ENCODE peak calls at places on chromosomes 3 and 15, in seven cellular contexts. One of them, this sample, is unnamed.

GRCh38 chr15:51844747-51845426 is 15.4 kb downstream of the TMOD3 start:
- DNase-seq in NAMALWA: no peak
- DNase-seq in RCC 7860: no peak
- DNase-seq in activated CD8-positive, alpha-beta memory T cell treated with anti-CD3 and anti-CD28 coated beads, Interleukin-2, amount 10 ng/mL, durations not matched to agents 7 days and 5 days: no peak
- DNase-seq in Right ventricle myocardium superior: no peak
- DNase-seq in left kidney: no peak
- DNase-seq in globus pallidus: no peak
- DNase-seq in this sample: no peak

GRCh38 chr15:76340198-76340801 is 3.7 kb downstream of the ISL2 start:
- DNase-seq in NAMALWA: no peak
- DNase-seq in RCC 7860: no peak
- DNase-seq in activated CD8-positive, alpha-beta memory T cell treated with anti-CD3 and anti-CD28 coated beads, Interleukin-2, amount 10 ng/mL, durations not matched to agents 7 days and 5 days: no peak
- DNase-seq in Right ventricle myocardium superior: peak
- DNase-seq in left kidney: peak
- DNase-seq in globus pallidus: no peak
- DNase-seq in this sample: no peak

GRCh38 chr3:121871434-121871833 is 22.8 kb upstream of the SLC15A2 start:
- DNase-seq in NAMALWA: peak
- DNase-seq in RCC 7860: no peak
- DNase-seq in activated CD8-positive, alpha-beta memory T cell treated with anti-CD3 and anti-CD28 coated beads, Interleukin-2, amount 10 ng/mL, durations not matched to agents 7 days and 5 days: no peak
- DNase-seq in Right ventricle myocardium superior: no peak
- DNase-seq in left kidney: no peak
- DNase-seq in globus pallidus: no peak
- DNase-seq in this sample: no peak

GRCh38 chr3:143571548-143571947 is 276.7 kb downstream of the SLC9A9 start:
- DNase-seq in NAMALWA: no peak
- DNase-seq in RCC 7860: no peak
- DNase-seq in activated CD8-positive, alpha-beta memory T cell treated with anti-CD3 and anti-CD28 coated beads, Interleukin-2, amount 10 ng/mL, durations not matched to agents 7 days and 5 days: no peak
- DNase-seq in Right ventricle myocardium superior: no peak
- DNase-seq in left kidney: no peak
- DNase-seq in globus pallidus: no peak
- DNase-seq in this sample: no peak

GRCh38 chr3:48565591-48566400 is 2.2 kb upstream of the UCN2 start:
- DNase-seq in NAMALWA: no peak
- DNase-seq in RCC 7860: peak
- DNase-seq in activated CD8-positive, alpha-beta memory T cell treated with anti-CD3 and anti-CD28 coated beads, Interleukin-2, amount 10 ng/mL, durations not matched to agents 7 days and 5 days: peak
- DNase-seq in Right ventricle myocardium superior: no peak
- DNase-seq in left kidney: no peak
- DNase-seq in globus pallidus: no peak
- DNase-seq in this sample: peak

GRCh38 chr3:142618917-142619401 is 22.8 kb downstream of the PLS1 start:
- DNase-seq in NAMALWA: no peak
- DNase-seq in RCC 7860: peak
- DNase-seq in activated CD8-positive, alpha-beta memory T cell treated with anti-CD3 and anti-CD28 coated beads, Interleukin-2, amount 10 ng/mL, durations not matched to agents 7 days and 5 days: no peak
- DNase-seq in Right ventricle myocardium superior: no peak
- DNase-seq in left kidney: no peak
- DNase-seq in globus pallidus: no peak
- DNase-seq in this sample: peak

GRCh38 chr3:46926871-46927717 is 49.5 kb downstream of the CCDC12 start:
- DNase-seq in NAMALWA: peak
- DNase-seq in RCC 7860: no peak
- DNase-seq in activated CD8-positive, alpha-beta memory T cell treated with anti-CD3 and anti-CD28 coated beads, Interleukin-2, amount 10 ng/mL, durations not matched to agents 7 days and 5 days: peak
- DNase-seq in Right ventricle myocardium superior: no peak
- DNase-seq in left kidney: no peak
- DNase-seq in globus pallidus: peak
- DNase-seq in this sample: no peak

GRCh38 chr3:162073422-162073821 is 576.8 kb downstream of the OTOL1 start:
- DNase-seq in NAMALWA: no peak
- DNase-seq in RCC 7860: no peak
- DNase-seq in activated CD8-positive, alpha-beta memory T cell treated with anti-CD3 and anti-CD28 coated beads, Interleukin-2, amount 10 ng/mL, durations not matched to agents 7 days and 5 days: no peak
- DNase-seq in Right ventricle myocardium superior: no peak
- DNase-seq in left kidney: no peak
- DNase-seq in globus pallidus: no peak
- DNase-seq in this sample: no peak

GRCh38 chr15:62241135-62241770 is 76.2 kb upstream of the C2CD4B start:
- DNase-seq in NAMALWA: peak
- DNase-seq in RCC 7860: peak
- DNase-seq in activated CD8-positive, alpha-beta memory T cell treated with anti-CD3 and anti-CD28 coated beads, Interleukin-2, amount 10 ng/mL, durations not matched to agents 7 days and 5 days: no peak
- DNase-seq in Right ventricle myocardium superior: no peak
- DNase-seq in left kidney: peak
- DNase-seq in globus pallidus: no peak
- DNase-seq in this sample: peak

GRCh38 chr3:61872077-61872706 is 310.8 kb downstream of the PTPRG start:
- DNase-seq in NAMALWA: no peak
- DNase-seq in RCC 7860: no peak
- DNase-seq in activated CD8-positive, alpha-beta memory T cell treated with anti-CD3 and anti-CD28 coated beads, Interleukin-2, amount 10 ng/mL, durations not matched to agents 7 days and 5 days: no peak
- DNase-seq in Right ventricle myocardium superior: no peak
- DNase-seq in left kidney: no peak
- DNase-seq in globus pallidus: no peak
- DNase-seq in this sample: no peak

GRCh38 chr3:48636149-48636548 is 888 bp upstream of the SLC26A6 start:
- DNase-seq in NAMALWA: no peak
- DNase-seq in RCC 7860: no peak
- DNase-seq in activated CD8-positive, alpha-beta memory T cell treated with anti-CD3 and anti-CD28 coated beads, Interleukin-2, amount 10 ng/mL, durations not matched to agents 7 days and 5 days: no peak
- DNase-seq in Right ventricle myocardium superior: no peak
- DNase-seq in left kidney: peak
- DNase-seq in globus pallidus: no peak
- DNase-seq in this sample: no peak

GRCh38 chr3:113844622-113845222 is 6.1 kb downstream of the GRAMD1C start:
- DNase-seq in NAMALWA: peak
- DNase-seq in RCC 7860: peak
- DNase-seq in activated CD8-positive, alpha-beta memory T cell treated with anti-CD3 and anti-CD28 coated beads, Interleukin-2, amount 10 ng/mL, durations not matched to agents 7 days and 5 days: no peak
- DNase-seq in Right ventricle myocardium superior: no peak
- DNase-seq in left kidney: peak
- DNase-seq in globus pallidus: peak
- DNase-seq in this sample: peak

GRCh38 chr15:62483817-62484216 is 318.7 kb upstream of the C2CD4B start:
- DNase-seq in NAMALWA: no peak
- DNase-seq in RCC 7860: no peak
- DNase-seq in activated CD8-positive, alpha-beta memory T cell treated with anti-CD3 and anti-CD28 coated beads, Interleukin-2, amount 10 ng/mL, durations not matched to agents 7 days and 5 days: no peak
- DNase-seq in Right ventricle myocardium superior: peak
- DNase-seq in left kidney: no peak
- DNase-seq in globus pallidus: no peak
- DNase-seq in this sample: peak

GRCh38 chr3:129526121-129526900 is 2.1 kb upstream of the RHO start:
- DNase-seq in NAMALWA: peak
- DNase-seq in RCC 7860: no peak
- DNase-seq in activated CD8-positive, alpha-beta memory T cell treated with anti-CD3 and anti-CD28 coated beads, Interleukin-2, amount 10 ng/mL, durations not matched to agents 7 days and 5 days: no peak
- DNase-seq in Right ventricle myocardium superior: no peak
- DNase-seq in left kidney: peak
- DNase-seq in globus pallidus: peak
- DNase-seq in this sample: no peak

GRCh38 chr15:100897873-100898490 is 18.4 kb downstream of the ALDH1A3 start:
- DNase-seq in NAMALWA: no peak
- DNase-seq in RCC 7860: no peak
- DNase-seq in activated CD8-positive, alpha-beta memory T cell treated with anti-CD3 and anti-CD28 coated beads, Interleukin-2, amount 10 ng/mL, durations not matched to agents 7 days and 5 days: no peak
- DNase-seq in Right ventricle myocardium superior: no peak
- DNase-seq in left kidney: no peak
- DNase-seq in globus pallidus: no peak
- DNase-seq in this sample: no peak

GRCh38 chr15:88932271-88932874 is 19.2 kb upstream of the MFGE8 start:
- DNase-seq in NAMALWA: no peak
- DNase-seq in RCC 7860: no peak
- DNase-seq in activated CD8-positive, alpha-beta memory T cell treated with anti-CD3 and anti-CD28 coated beads, Interleukin-2, amount 10 ng/mL, durations not matched to agents 7 days and 5 days: no peak
- DNase-seq in Right ventricle myocardium superior: peak
- DNase-seq in left kidney: peak
- DNase-seq in globus pallidus: peak
- DNase-seq in this sample: no peak

GRCh38 chr15:39918688-39919385 is 1.2 kb downstream of the GPR176 start:
- DNase-seq in NAMALWA: no peak
- DNase-seq in RCC 7860: peak
- DNase-seq in activated CD8-positive, alpha-beta memory T cell treated with anti-CD3 and anti-CD28 coated beads, Interleukin-2, amount 10 ng/mL, durations not matched to agents 7 days and 5 days: no peak
- DNase-seq in Right ventricle myocardium superior: no peak
- DNase-seq in left kidney: peak
- DNase-seq in globus pallidus: no peak
- DNase-seq in this sample: peak

GRCh38 chr3:107198522-107199271 is 178.5 kb upstream of the CCDC54 start:
- DNase-seq in NAMALWA: no peak
- DNase-seq in RCC 7860: no peak
- DNase-seq in activated CD8-positive, alpha-beta memory T cell treated with anti-CD3 and anti-CD28 coated beads, Interleukin-2, amount 10 ng/mL, durations not matched to agents 7 days and 5 days: no peak
- DNase-seq in Right ventricle myocardium superior: peak
- DNase-seq in left kidney: peak
- DNase-seq in globus pallidus: peak
- DNase-seq in this sample: no peak

GRCh38 chr15:91108421-91108820 is 8.4 kb downstream of the SV2B start:
- DNase-seq in NAMALWA: no peak
- DNase-seq in RCC 7860: no peak
- DNase-seq in activated CD8-positive, alpha-beta memory T cell treated with anti-CD3 and anti-CD28 coated beads, Interleukin-2, amount 10 ng/mL, durations not matched to agents 7 days and 5 days: no peak
- DNase-seq in Right ventricle myocardium superior: no peak
- DNase-seq in left kidney: no peak
- DNase-seq in globus pallidus: no peak
- DNase-seq in this sample: no peak

GRCh38 chr3:138188013-138188352 is 882 bp downstream of the ARMC8 start:
- DNase-seq in NAMALWA: peak
- DNase-seq in RCC 7860: peak
- DNase-seq in activated CD8-positive, alpha-beta memory T cell treated with anti-CD3 and anti-CD28 coated beads, Interleukin-2, amount 10 ng/mL, durations not matched to agents 7 days and 5 days: peak
- DNase-seq in Right ventricle myocardium superior: no peak
- DNase-seq in left kidney: no peak
- DNase-seq in globus pallidus: no peak
- DNase-seq in this sample: peak

GRCh38 chr3:50664959-50665602 is 9.6 kb upstream of the DOCK3 start:
- DNase-seq in NAMALWA: no peak
- DNase-seq in RCC 7860: no peak
- DNase-seq in activated CD8-positive, alpha-beta memory T cell treated with anti-CD3 and anti-CD28 coated beads, Interleukin-2, amount 10 ng/mL, durations not matched to agents 7 days and 5 days: peak
- DNase-seq in Right ventricle myocardium superior: no peak
- DNase-seq in left kidney: no peak
- DNase-seq in globus pallidus: no peak
- DNase-seq in this sample: no peak

GRCh38 chr3:184636774-184637316 is 75.0 kb downstream of the MAGEF1 start:
- DNase-seq in NAMALWA: no peak
- DNase-seq in RCC 7860: no peak
- DNase-seq in activated CD8-positive, alpha-beta memory T cell treated with anti-CD3 and anti-CD28 coated beads, Interleukin-2, amount 10 ng/mL, durations not matched to agents 7 days and 5 days: peak
- DNase-seq in Right ventricle myocardium superior: no peak
- DNase-seq in left kidney: peak
- DNase-seq in globus pallidus: no peak
- DNase-seq in this sample: peak

GRCh38 chr15:39362832-39363561 is 217.9 kb upstream of the THBS1 start:
- DNase-seq in NAMALWA: no peak
- DNase-seq in RCC 7860: no peak
- DNase-seq in activated CD8-positive, alpha-beta memory T cell treated with anti-CD3 and anti-CD28 coated beads, Interleukin-2, amount 10 ng/mL, durations not matched to agents 7 days and 5 days: no peak
- DNase-seq in Right ventricle myocardium superior: no peak
- DNase-seq in left kidney: peak
- DNase-seq in globus pallidus: no peak
- DNase-seq in this sample: no peak

GRCh38 chr3:124007186-124007585 is 15.3 kb upstream of the ROPN1 start:
- DNase-seq in NAMALWA: no peak
- DNase-seq in RCC 7860: no peak
- DNase-seq in activated CD8-positive, alpha-beta memory T cell treated with anti-CD3 and anti-CD28 coated beads, Interleukin-2, amount 10 ng/mL, durations not matched to agents 7 days and 5 days: no peak
- DNase-seq in Right ventricle myocardium superior: no peak
- DNase-seq in left kidney: no peak
- DNase-seq in globus pallidus: no peak
- DNase-seq in this sample: peak

GRCh38 chr3:111859974-111860859 is 1.2 kb downstream of the PHLDB2 start:
- DNase-seq in NAMALWA: peak
- DNase-seq in RCC 7860: peak
- DNase-seq in activated CD8-positive, alpha-beta memory T cell treated with anti-CD3 and anti-CD28 coated beads, Interleukin-2, amount 10 ng/mL, durations not matched to agents 7 days and 5 days: peak
- DNase-seq in Right ventricle myocardium superior: peak
- DNase-seq in left kidney: peak
- DNase-seq in globus pallidus: peak
- DNase-seq in this sample: peak

GRCh38 chr3:52136513-52136912 is 17.7 kb downstream of the POC1A start:
- DNase-seq in NAMALWA: no peak
- DNase-seq in RCC 7860: no peak
- DNase-seq in activated CD8-positive, alpha-beta memory T cell treated with anti-CD3 and anti-CD28 coated beads, Interleukin-2, amount 10 ng/mL, durations not matched to agents 7 days and 5 days: no peak
- DNase-seq in Right ventricle myocardium superior: no peak
- DNase-seq in left kidney: no peak
- DNase-seq in globus pallidus: no peak
- DNase-seq in this sample: no peak

GRCh38 chr15:32669870-32670623 is 28.5 kb downstream of the SCG5 start:
- DNase-seq in NAMALWA: no peak
- DNase-seq in RCC 7860: no peak
- DNase-seq in activated CD8-positive, alpha-beta memory T cell treated with anti-CD3 and anti-CD28 coated beads, Interleukin-2, amount 10 ng/mL, durations not matched to agents 7 days and 5 days: no peak
- DNase-seq in Right ventricle myocardium superior: peak
- DNase-seq in left kidney: peak
- DNase-seq in globus pallidus: peak
- DNase-seq in this sample: no peak

GRCh38 chr3:16290007-16290826 is 25.2 kb downstream of the OXNAD1 start:
- DNase-seq in NAMALWA: peak
- DNase-seq in RCC 7860: peak
- DNase-seq in activated CD8-positive, alpha-beta memory T cell treated with anti-CD3 and anti-CD28 coated beads, Interleukin-2, amount 10 ng/mL, durations not matched to agents 7 days and 5 days: peak
- DNase-seq in Right ventricle myocardium superior: no peak
- DNase-seq in left kidney: peak
- DNase-seq in globus pallidus: peak
- DNase-seq in this sample: peak

GRCh38 chr15:66950114-66950513 is 115.3 kb upstream of the SMAD3 start:
- DNase-seq in NAMALWA: no peak
- DNase-seq in RCC 7860: no peak
- DNase-seq in activated CD8-positive, alpha-beta memory T cell treated with anti-CD3 and anti-CD28 coated beads, Interleukin-2, amount 10 ng/mL, durations not matched to agents 7 days and 5 days: no peak
- DNase-seq in Right ventricle myocardium superior: no peak
- DNase-seq in left kidney: no peak
- DNase-seq in globus pallidus: no peak
- DNase-seq in this sample: no peak

GRCh38 chr3:162586591-162586990 is 1090.0 kb downstream of the OTOL1 start:
- DNase-seq in NAMALWA: no peak
- DNase-seq in RCC 7860: no peak
- DNase-seq in activated CD8-positive, alpha-beta memory T cell treated with anti-CD3 and anti-CD28 coated beads, Interleukin-2, amount 10 ng/mL, durations not matched to agents 7 days and 5 days: no peak
- DNase-seq in Right ventricle myocardium superior: no peak
- DNase-seq in left kidney: no peak
- DNase-seq in globus pallidus: no peak
- DNase-seq in this sample: peak

GRCh38 chr3:20055020-20055775 is 15.0 kb downstream of the KAT2B start:
- DNase-seq in NAMALWA: peak
- DNase-seq in RCC 7860: no peak
- DNase-seq in activated CD8-positive, alpha-beta memory T cell treated with anti-CD3 and anti-CD28 coated beads, Interleukin-2, amount 10 ng/mL, durations not matched to agents 7 days and 5 days: peak
- DNase-seq in Right ventricle myocardium superior: no peak
- DNase-seq in left kidney: no peak
- DNase-seq in globus pallidus: no peak
- DNase-seq in this sample: peak

GRCh38 chr15:55917881-55918296 is 75.5 kb downstream of the NEDD4 start:
- DNase-seq in NAMALWA: peak
- DNase-seq in RCC 7860: peak
- DNase-seq in activated CD8-positive, alpha-beta memory T cell treated with anti-CD3 and anti-CD28 coated beads, Interleukin-2, amount 10 ng/mL, durations not matched to agents 7 days and 5 days: no peak
- DNase-seq in Right ventricle myocardium superior: no peak
- DNase-seq in left kidney: peak
- DNase-seq in globus pallidus: peak
- DNase-seq in this sample: peak

GRCh38 chr15:60000113-60000823 is 3.8 kb upstream of the FOXB1 start:
- DNase-seq in NAMALWA: no peak
- DNase-seq in RCC 7860: no peak
- DNase-seq in activated CD8-positive, alpha-beta memory T cell treated with anti-CD3 and anti-CD28 coated beads, Interleukin-2, amount 10 ng/mL, durations not matched to agents 7 days and 5 days: no peak
- DNase-seq in Right ventricle myocardium superior: no peak
- DNase-seq in left kidney: peak
- DNase-seq in globus pallidus: no peak
- DNase-seq in this sample: no peak

GRCh38 chr3:61725851-61726333 is 164.5 kb downstream of the PTPRG start:
- DNase-seq in NAMALWA: no peak
- DNase-seq in RCC 7860: peak
- DNase-seq in activated CD8-positive, alpha-beta memory T cell treated with anti-CD3 and anti-CD28 coated beads, Interleukin-2, amount 10 ng/mL, durations not matched to agents 7 days and 5 days: no peak
- DNase-seq in Right ventricle myocardium superior: no peak
- DNase-seq in left kidney: peak
- DNase-seq in globus pallidus: no peak
- DNase-seq in this sample: peak

GRCh38 chr3:113151475-113152031 is 59.8 kb upstream of the BOC start:
- DNase-seq in NAMALWA: no peak
- DNase-seq in RCC 7860: no peak
- DNase-seq in activated CD8-positive, alpha-beta memory T cell treated with anti-CD3 and anti-CD28 coated beads, Interleukin-2, amount 10 ng/mL, durations not matched to agents 7 days and 5 days: no peak
- DNase-seq in Right ventricle myocardium superior: peak
- DNase-seq in left kidney: peak
- DNase-seq in globus pallidus: no peak
- DNase-seq in this sample: peak

GRCh38 chr3:141384157-141384556 is 15.9 kb downstream of the ZBTB38 start:
- DNase-seq in NAMALWA: no peak
- DNase-seq in RCC 7860: no peak
- DNase-seq in activated CD8-positive, alpha-beta memory T cell treated with anti-CD3 and anti-CD28 coated beads, Interleukin-2, amount 10 ng/mL, durations not matched to agents 7 days and 5 days: no peak
- DNase-seq in Right ventricle myocardium superior: no peak
- DNase-seq in left kidney: no peak
- DNase-seq in globus pallidus: no peak
- DNase-seq in this sample: peak

GRCh38 chr15:50183112-50183794 is 1.3 kb downstream of the SLC27A2 start:
- DNase-seq in NAMALWA: no peak
- DNase-seq in RCC 7860: no peak
- DNase-seq in activated CD8-positive, alpha-beta memory T cell treated with anti-CD3 and anti-CD28 coated beads, Interleukin-2, amount 10 ng/mL, durations not matched to agents 7 days and 5 days: peak
- DNase-seq in Right ventricle myocardium superior: no peak
- DNase-seq in left kidney: no peak
- DNase-seq in globus pallidus: no peak
- DNase-seq in this sample: no peak

GRCh38 chr3:126750760-126751129 is 46.7 kb downstream of the CHCHD6 start:
- DNase-seq in NAMALWA: no peak
- DNase-seq in RCC 7860: no peak
- DNase-seq in activated CD8-positive, alpha-beta memory T cell treated with anti-CD3 and anti-CD28 coated beads, Interleukin-2, amount 10 ng/mL, durations not matched to agents 7 days and 5 days: no peak
- DNase-seq in Right ventricle myocardium superior: no peak
- DNase-seq in left kidney: peak
- DNase-seq in globus pallidus: no peak
- DNase-seq in this sample: no peak